ENCODE peak calls at places on chromosomes 4 and X, in four cellular contexts. E is frontal cortex; Q is H54; V is effector memory CD4-positive, alpha-beta T cell. M is an unnamed sample.

GRCh38 chrX:112798736-112799135 is 41.9 kb downstream of the AMOT start:
- DNase-seq in V (no peak), E (no peak), Q (no peak), M (no peak)

GRCh38 chrX:36856849-36857248 is 151.3 kb upstream of the FAM47C start:
- DNase-seq in Q (no peak), V (no peak), E (no peak), M (no peak)

GRCh38 chr4:158624889-158625478 is 46.7 kb downstream of the C4orf46 start:
- DNase-seq in Q (no peak), V (no peak), E (peak; percentile 10), M (no peak)

GRCh38 chr4:52904421-52904820 is 42.3 kb downstream of the RASL11B start:
- DNase-seq in E (no peak), V (no peak), Q (no peak), M (no peak)

GRCh38 chr4:44425614-44426208 is 22.9 kb downstream of the KCTD8 start:
- DNase-seq in Q (no peak), V (no peak), E (no peak), M (no peak)

GRCh38 chr4:182245041-182245440 is 1.8 kb downstream of the TENM3 start:
- DNase-seq in E (no peak), Q (no peak), V (no peak), M (no peak)

GRCh38 chr4:83582289-83582756 is 46.4 kb downstream of the GPAT3 start:
- DNase-seq in E (no peak), Q (no peak), V (no peak), M (no peak)

GRCh38 chrX:68832101-68832416 is 3.2 kb downstream of the EFNB1 start:
- DNase-seq in E (no peak), V (no peak), Q (no peak), M (no peak)

GRCh38 chr4:186808635-186809018 is 85.0 kb upstream of the FAT1 start:
- DNase-seq in Q (no peak), V (no peak), E (no peak), M (no peak)

GRCh38 chr4:184380707-184381106 is 93.6 kb downstream of the IRF2 start:
- DNase-seq in V (no peak), Q (no peak), E (no peak), M (no peak)

GRCh38 chrX:114615765-114616164 is 31.9 kb downstream of the HTR2C start:
- DNase-seq in E (no peak), V (no peak), Q (no peak), M (no peak)

GRCh38 chr4:153399358-153399757 is 54.9 kb downstream of the MND1 start:
- DNase-seq in V (no peak), E (no peak), Q (no peak), M (no peak)

GRCh38 chrX:20374866-20375530 is 108.3 kb upstream of the RPS6KA3 start:
- DNase-seq in E (no peak), V (no peak), Q (no peak), M (no peak)

GRCh38 chr4:73257995-73258667 is 467 bp downstream of the ANKRD17 start:
- DNase-seq in V (no peak), E (peak; percentile 14), Q (no peak), M (no peak)

GRCh38 chr4:187127456-187127855 is 403.8 kb upstream of the FAT1 start:
- DNase-seq in E (no peak), Q (no peak), V (no peak), M (no peak)

GRCh38 chr4:125101706-125102105 is 213.0 kb upstream of the FAT4 start:
- DNase-seq in E (no peak), Q (no peak), V (no peak), M (no peak)

GRCh38 chrX:85084770-85085393 is 81.2 kb downstream of the APOOL start:
- DNase-seq in Q (no peak), V (no peak), E (peak; percentile 9), M (no peak)

GRCh38 chr4:74189331-74190043 is 31.6 kb downstream of the MTHFD2L start:
- DNase-seq in V (no peak), E (peak; percentile 6), Q (no peak), M (no peak)

GRCh38 chr4:156598138-156598681 is 373.4 kb downstream of the PDGFC start:
- DNase-seq in Q (no peak), E (no peak), V (no peak), M (no peak)

GRCh38 chr4:154731756-154732155 is 12.0 kb upstream of the LRAT start:
- DNase-seq in Q (no peak), V (no peak), E (no peak), M (no peak)

GRCh38 chrX:153688900-153689590 is 1.3 kb downstream of the SLC6A8 start:
- DNase-seq in Q (no peak), E (no peak), V (no peak), M (no peak)

GRCh38 chr4:52019941-52020657 is at the start of gene LRRC66:
- DNase-seq in V (no peak), E (no peak), Q (no peak), M (no peak)

GRCh38 chr4:101400096-101400495 is 52.8 kb upstream of the PPP3CA start:
- DNase-seq in Q (peak; percentile 2), V (no peak), E (no peak), M (no peak)

GRCh38 chr4:23463071-23463470 is 426.8 kb downstream of the PPARGC1A start:
- DNase-seq in Q (no peak), V (no peak), E (no peak), M (no peak)

GRCh38 chr4:78688385-78688784 is 87.8 kb upstream of the BMP2K start:
- DNase-seq in Q (no peak), V (no peak), E (no peak), M (no peak)

GRCh38 chr4:87865288-87865687 is 32.5 kb downstream of the MEPE start:
- DNase-seq in E (no peak), V (no peak), Q (no peak), M (no peak)

GRCh38 chr4:80489798-80490197 is 154.3 kb downstream of the CFAP299 start:
- DNase-seq in Q (no peak), E (no peak), V (no peak), M (no peak)

GRCh38 chrX:69321789-69322188 is 156.5 kb upstream of the PJA1 start:
- DNase-seq in V (no peak), E (no peak), Q (no peak), M (no peak)

GRCh38 chr4:153781717-153782416 is 7.0 kb downstream of the SFRP2 start:
- DNase-seq in E (no peak), V (no peak), Q (no peak), M (no peak)

GRCh38 chr4:26377352-26378311 is 56.8 kb downstream of the RBPJ start:
- DNase-seq in E (no peak), V (no peak), Q (no peak), M (no peak)

GRCh38 chr4:23660865-23661264 is 229.0 kb downstream of the PPARGC1A start:
- DNase-seq in V (no peak), Q (no peak), E (no peak), M (no peak)

GRCh38 chrX:7045238-7045955 is 102.1 kb upstream of the STS start:
- DNase-seq in V (no peak), E (no peak), Q (no peak), M (no peak)

GRCh38 chr4:147674073-147674472 is 9.9 kb downstream of the PRMT9 start:
- DNase-seq in Q (no peak), V (no peak), E (no peak), M (no peak)

GRCh38 chrX:145881175-145881867 is 63.7 kb downstream of the SLITRK2 start:
- DNase-seq in E (no peak), V (no peak), Q (no peak), M (no peak)

GRCh38 chrX:41921492-41922124 is 1.7 kb downstream of the CASK start:
- DNase-seq in V (no peak), Q (no peak), E (no peak), M (no peak)

GRCh38 chr4:32776435-32777203 is 2056.4 kb downstream of the PCDH7 start:
- DNase-seq in V (no peak), E (no peak), Q (no peak), M (no peak)

GRCh38 chr4:136650541-136651277 is 881.6 kb downstream of the PCDH18 start:
- DNase-seq in E (no peak), Q (no peak), V (no peak), M (no peak)